ENCODE peak calls at places on chromosomes 3 and 15, in eight cellular contexts. Y is A549; C is mesendoderm; I is brain microvascular endothelial cell; U is MM.1S; J is IMR-90; K is CD4-positive, CD25-positive, alpha-beta regulatory T cell; T is CD8-positive, alpha-beta memory T cell. P is an unnamed sample.

GRCh38 chr15:95371664-95372063 is 958.8 kb upstream of the NR2F2 start:
- DNase-seq in I (peak), K (no peak), C (peak), J (peak), U (peak), T (no peak), Y (peak), P (no peak)

GRCh38 chr3:173553635-173554280 is 156.2 kb downstream of the NLGN1 start:
- DNase-seq in I (peak), U (peak), K (no peak), Y (peak), J (peak), C (peak), T (no peak), P (no peak)

GRCh38 chr3:147809206-147809605 is 400.0 kb downstream of the ZIC1 start:
- DNase-seq in J (no peak), Y (no peak), C (no peak), K (no peak), I (no peak), U (no peak), T (no peak), P (no peak)

GRCh38 chr3:20060924-20061323 is 20.7 kb downstream of the KAT2B start:
- DNase-seq in T (no peak), Y (no peak), J (peak), U (peak), I (no peak), C (no peak), K (peak), P (no peak)

GRCh38 chr3:144187531-144188230 is 216.1 kb downstream of the DIPK2A start:
- DNase-seq in T (no peak), U (peak), K (no peak), J (peak), I (no peak), Y (no peak), C (no peak), P (no peak)

GRCh38 chr3:150531775-150532174 is 14.5 kb downstream of the SERP1 start:
- DNase-seq in K (peak), I (no peak), J (no peak), C (no peak), T (no peak), U (no peak), Y (no peak), P (no peak)

GRCh38 chr3:135844381-135844780 is 121.1 kb upstream of the PPP2R3A start:
- DNase-seq in T (no peak), I (no peak), J (no peak), U (no peak), K (no peak), C (no peak), Y (no peak), P (no peak)

GRCh38 chr15:90086868-90087268 is 15.4 kb downstream of the IDH2 start:
- DNase-seq in Y (peak), T (no peak), I (no peak), C (peak), K (peak), J (peak), U (peak), P (no peak)

GRCh38 chr3:113063126-113063894 is 72.5 kb downstream of the GTPBP8 start:
- DNase-seq in K (no peak), T (no peak), J (no peak), U (no peak), Y (no peak), C (no peak), I (no peak), P (no peak)

GRCh38 chr3:14336414-14337285 is 65.8 kb upstream of the SLC6A6 start:
- DNase-seq in J (no peak), T (no peak), I (no peak), C (no peak), U (no peak), K (no peak), Y (no peak), P (no peak)

GRCh38 chr15:94327356-94327936 is 96.1 kb downstream of the MCTP2 start:
- DNase-seq in J (peak), Y (peak), C (peak), I (peak), U (peak), T (no peak), K (peak), P (no peak)

GRCh38 chr15:70451861-70452653 is 311.3 kb downstream of the UACA start:
- DNase-seq in C (peak), Y (no peak), U (no peak), I (no peak), T (no peak), J (no peak), K (peak), P (no peak)

GRCh38 chr3:129777806-129778205 is 115.7 kb downstream of the TMCC1 start:
- DNase-seq in U (no peak), C (peak), Y (no peak), K (no peak), I (peak), T (no peak), J (no peak), P (peak)

GRCh38 chr3:115160295-115160694 is 13.2 kb upstream of the ZBTB20 start:
- DNase-seq in C (no peak), U (peak), J (no peak), I (no peak), Y (no peak), T (no peak), K (no peak), P (no peak)

GRCh38 chr3:107206945-107207344 is 170.3 kb upstream of the CCDC54 start:
- DNase-seq in T (no peak), C (no peak), J (no peak), K (no peak), Y (no peak), I (no peak), U (no peak), P (no peak)

DNA sequence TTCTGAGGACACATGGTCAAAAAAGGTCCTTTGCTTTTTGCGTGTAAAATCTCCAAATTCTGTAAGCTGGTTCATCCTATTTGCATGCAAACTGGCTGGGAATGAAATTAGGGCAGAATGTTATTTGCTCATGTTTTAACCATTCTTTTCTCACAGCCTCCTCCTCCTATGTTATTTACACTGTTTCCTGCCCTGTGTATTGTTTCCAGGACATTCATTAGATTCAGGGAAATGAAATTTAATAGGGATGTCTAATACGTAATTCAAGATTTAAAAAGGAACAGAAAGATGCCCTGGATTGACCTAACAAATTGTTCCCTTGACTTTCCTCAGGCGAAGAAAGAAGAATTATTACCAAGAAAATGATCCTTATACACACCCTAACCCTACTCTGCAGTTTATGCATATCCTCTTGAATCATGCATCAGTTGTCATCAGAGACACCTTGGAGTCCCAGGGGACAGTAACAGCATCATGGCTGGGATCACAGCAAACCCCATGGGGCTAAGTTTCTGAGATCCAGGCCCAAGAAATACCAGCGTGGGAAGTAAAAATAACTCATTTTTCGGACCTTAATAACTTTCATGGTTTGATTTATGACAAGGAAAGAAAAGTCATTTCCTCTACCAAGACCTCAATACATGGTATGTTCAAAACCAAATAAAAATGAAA is 39.0 kb upstream of the B3GNT5 start:
- DNase-seq in T (no peak), C (no peak), Y (no peak), K (no peak), U (no peak), J (no peak), I (no peak), P (no peak)
- H3K27ac ChIP-seq in T (no peak), C (no peak), Y (no peak), K (no peak), U (no peak), J (no peak), I (no peak), P (no peak)

DNA sequence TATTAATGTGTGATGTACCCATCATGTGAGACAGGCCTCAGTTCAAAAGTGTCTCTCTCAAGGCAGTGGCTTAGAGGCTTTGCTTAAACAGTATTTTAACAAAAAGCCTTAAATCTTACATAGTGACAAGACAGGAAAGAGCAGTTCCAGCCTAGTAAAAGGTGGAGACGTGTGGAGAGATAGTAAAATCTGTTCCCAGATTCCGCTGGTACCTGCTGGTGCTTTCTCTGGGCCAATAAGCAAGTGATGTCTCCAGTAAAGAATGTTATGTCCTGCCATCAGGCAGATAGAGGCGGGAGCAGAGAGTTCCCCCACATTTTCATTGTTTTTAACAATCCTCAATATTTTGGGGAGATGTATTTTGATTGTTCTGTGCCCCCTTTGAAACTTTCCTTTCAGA is 135.0 kb downstream of the VPS8 start:
- DNase-seq in C (peak), T (no peak), I (no peak), K (no peak), J (no peak), U (peak), Y (no peak), P (no peak)
- H3K27ac ChIP-seq in C (no peak), T (no peak), I (no peak), K (no peak), J (no peak), U (peak), Y (no peak), P (no peak)

GRCh38 chr3:36894924-36895323 is 49.9 kb downstream of the TRANK1 start:
- DNase-seq in I (no peak), K (no peak), T (no peak), C (no peak), Y (no peak), U (no peak), J (no peak), P (no peak)
- H3K27ac ChIP-seq in I (no peak), K (no peak), T (no peak), C (no peak), Y (no peak), U (no peak), J (no peak), P (no peak)

GRCh38 chr3:194070220-194070633 is 65.7 kb upstream of the HES1 start:
- DNase-seq in I (no peak), U (no peak), C (no peak), Y (no peak), K (no peak), T (no peak), J (no peak), P (no peak)
- H3K27ac ChIP-seq in I (peak), U (peak), C (peak), Y (peak), K (no peak), T (no peak), J (no peak), P (peak)

DNA sequence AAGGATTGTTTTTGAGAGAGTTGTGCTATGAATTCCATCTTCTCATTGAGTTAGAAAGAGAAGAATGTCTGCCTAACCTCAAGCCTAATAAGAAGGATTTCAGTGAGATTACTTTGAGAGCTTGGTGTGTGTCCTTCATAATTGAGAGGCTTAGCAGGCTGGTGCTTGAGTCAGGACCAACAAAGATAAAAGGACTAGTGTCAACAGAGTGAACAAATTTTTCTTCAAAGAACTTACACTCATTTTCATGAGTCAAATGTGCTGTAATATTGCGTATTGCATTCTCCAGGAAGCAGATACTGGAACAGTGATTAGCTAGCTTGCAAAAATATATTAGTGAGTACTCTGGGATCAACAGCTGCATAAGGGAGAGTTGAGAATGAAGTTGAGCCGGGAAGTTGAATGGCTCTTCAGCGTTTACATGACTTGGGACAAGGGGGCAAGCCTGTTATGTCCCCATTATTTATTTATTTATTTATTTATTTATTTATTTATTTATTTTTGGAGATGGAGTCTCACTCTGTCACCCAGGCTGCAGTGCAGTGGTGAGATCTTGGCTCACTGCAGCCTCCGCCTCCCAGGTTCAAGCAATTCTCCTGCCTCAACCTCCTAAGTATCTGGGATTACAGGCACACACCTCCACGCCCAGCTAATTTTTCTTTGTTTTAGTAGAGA is 37.5 kb upstream of the SLITRK3 start:
- DNase-seq in C (no peak), T (no peak), U (no peak), I (peak), K (no peak), Y (no peak), J (no peak), P (no peak)
- H3K27ac ChIP-seq in C (no peak), T (no peak), U (no peak), I (peak), K (no peak), Y (no peak), J (no peak), P (no peak)

GRCh38 chr3:134058728-134059601 is 29.2 kb upstream of the SLCO2A1 start:
- DNase-seq in J (no peak), I (no peak), Y (no peak), K (no peak), U (no peak), C (no peak), T (no peak), P (peak)

GRCh38 chr3:134057006-134057832 is 27.5 kb upstream of the SLCO2A1 start:
- DNase-seq in J (peak), K (no peak), I (no peak), Y (no peak), U (no peak), C (no peak), T (no peak), P (no peak)

GRCh38 chr3:134060561-134061385 is 31.0 kb upstream of the SLCO2A1 start:
- DNase-seq in K (no peak), Y (no peak), I (no peak), U (no peak), T (no peak), C (no peak), J (no peak), P (peak)

GRCh38 chr3:134061401-134061800 is 31.7 kb upstream of the SLCO2A1 start:
- DNase-seq in I (no peak), Y (no peak), K (no peak), U (no peak), T (no peak), C (no peak), J (no peak), P (peak)

GRCh38 chr3:134059680-134060560 is 30.2 kb upstream of the SLCO2A1 start:
- DNase-seq in C (peak), J (peak), Y (no peak), I (no peak), K (no peak), U (no peak), T (no peak), P (peak)
- H3K27ac ChIP-seq in C (no peak), J (no peak), Y (no peak), I (no peak), K (no peak), U (no peak), T (no peak), P (peak)